ENCODE peak calls at places on chromosomes 16 and 17, in eight cellular contexts. V, B, Y, S, F, L, C and W are unnamed samples.

GRCh38 chr17:64270885-64271284 is 7.8 kb upstream of the TEX2 start:
- DNase-seq in V (no peak), B (no peak), Y (no peak), S (no peak), F (no peak), L (no peak), C (no peak), W (no peak)

GRCh38 chr16:58411736-58412614 is 19.7 kb downstream of the GINS3 start:
- DNase-seq in V (no peak), B (no peak), Y (no peak), S (no peak), F (no peak), L (no peak), C (no peak), W (no peak)

GRCh38 chr17:68197091-68197996 is 50.5 kb upstream of the AMZ2 start:
- DNase-seq in V (peak; percentile 61), B (peak; percentile 25), Y (peak; percentile 36), S (no peak), F (no peak), L (no peak), C (no peak), W (peak; percentile 80)

GRCh38 chr17:77227461-77228223 is 86.9 kb downstream of the SEC14L1 start:
- DNase-seq in V (no peak), B (no peak), Y (no peak), S (peak; percentile 52), F (no peak), L (no peak), C (peak; percentile 53), W (peak; percentile 58)

GRCh38 chr16:86303787-86304685 is 206.3 kb upstream of the FOXF1 start:
- DNase-seq in V (peak; percentile 50), B (no peak), Y (peak; percentile 43), S (no peak), F (no peak), L (no peak), C (peak; percentile 68), W (peak; percentile 62)

GRCh38 chr17:1958134-1958881 is 66.8 kb downstream of the RTN4RL1 start:
- DNase-seq in V (no peak), B (no peak), Y (no peak), S (no peak), F (no peak), L (no peak), C (no peak), W (peak; percentile 44)

GRCh38 chr16:87855852-87856715 is 13.2 kb downstream of the SLC7A5 start:
- DNase-seq in V (peak; percentile 93), B (peak; percentile 71), Y (peak; percentile 85), S (peak; percentile 82), F (peak; percentile 90), L (no peak), C (no peak), W (no peak)

GRCh38 chr16:17939723-17940122 is 396.8 kb downstream of the NPIPA8 start:
- DNase-seq in V (no peak), B (no peak), Y (no peak), S (no peak), F (no peak), L (no peak), C (no peak), W (no peak)

GRCh38 chr16:49695782-49696413 is 160.0 kb downstream of the ZNF423 start:
- DNase-seq in V (no peak), B (no peak), Y (no peak), S (no peak), F (no peak), L (no peak), C (no peak), W (no peak)

GRCh38 chr17:61362396-61362795 is 37.2 kb upstream of the TBX2 start:
- DNase-seq in V (no peak), B (no peak), Y (no peak), S (no peak), F (no peak), L (no peak), C (no peak), W (no peak)
- H3K36me3 ChIP-seq in V (no peaks in the 10 kb centered on the region), B (no peaks in the 10 kb centered on the region), Y (no peaks in the 10 kb centered on the region), S (no peaks in the 10 kb centered on the region), F (no peaks in the 10 kb centered on the region), L (no peaks in the 10 kb centered on the region), C (no peaks in the 10 kb centered on the region), W (no peaks in the 10 kb centered on the region)

GRCh38 chr16:67882374-67883145 is 2.1 kb upstream of the NRN1L start:
- DNase-seq in V (no peak), B (no peak), Y (no peak), S (no peak), F (no peak), L (no peak), C (no peak), W (peak; percentile 30)
- H3K36me3 ChIP-seq in V (peaks cover 7% of the 10 kb centered on the region), B (no peaks in the 10 kb centered on the region), Y (peaks cover 37% of the 10 kb centered on the region), S (peaks cover 75% of the 10 kb centered on the region), F (no peaks in the 10 kb centered on the region), L (peaks cover 68% of the 10 kb centered on the region), C (no peaks in the 10 kb centered on the region), W (peaks cover 49% of the 10 kb centered on the region)

GRCh38 chr16:84818989-84819643 is 669 bp upstream of the CRISPLD2 start:
- DNase-seq in V (no peak), B (no peak), Y (no peak), S (no peak), F (no peak), L (no peak), C (no peak), W (peak; percentile 83)
- H3K36me3 ChIP-seq in V (no peaks in the 10 kb centered on the region), B (no peaks in the 10 kb centered on the region), Y (no peaks in the 10 kb centered on the region), S (no peaks in the 10 kb centered on the region), F (no peaks in the 10 kb centered on the region), L (no peaks in the 10 kb centered on the region), C (no peaks in the 10 kb centered on the region), W (no peaks in the 10 kb centered on the region)

GRCh38 chr17:21297026-21297520 is 12.6 kb downstream of the MAP2K3 start:
- DNase-seq in V (no peak), B (no peak), Y (no peak), S (no peak), F (no peak), L (no peak), C (no peak), W (no peak)

GRCh38 chr17:21293846-21294240 is 9.3 kb downstream of the MAP2K3 start:
- DNase-seq in V (no peak), B (no peak), Y (no peak), S (no peak), F (no peak), L (no peak), C (no peak), W (peak; percentile 45)

GRCh38 chr17:21296097-21297025 is 11.8 kb downstream of the MAP2K3 start:
- DNase-seq in V (no peak), B (no peak), Y (no peak), S (no peak), F (no peak), L (no peak), C (no peak), W (peak; percentile 56)

GRCh38 chr17:21294321-21295035 is 10.0 kb downstream of the MAP2K3 start:
- DNase-seq in V (no peak), B (no peak), Y (no peak), S (no peak), F (no peak), L (no peak), C (no peak), W (peak; percentile 32)

DNA sequence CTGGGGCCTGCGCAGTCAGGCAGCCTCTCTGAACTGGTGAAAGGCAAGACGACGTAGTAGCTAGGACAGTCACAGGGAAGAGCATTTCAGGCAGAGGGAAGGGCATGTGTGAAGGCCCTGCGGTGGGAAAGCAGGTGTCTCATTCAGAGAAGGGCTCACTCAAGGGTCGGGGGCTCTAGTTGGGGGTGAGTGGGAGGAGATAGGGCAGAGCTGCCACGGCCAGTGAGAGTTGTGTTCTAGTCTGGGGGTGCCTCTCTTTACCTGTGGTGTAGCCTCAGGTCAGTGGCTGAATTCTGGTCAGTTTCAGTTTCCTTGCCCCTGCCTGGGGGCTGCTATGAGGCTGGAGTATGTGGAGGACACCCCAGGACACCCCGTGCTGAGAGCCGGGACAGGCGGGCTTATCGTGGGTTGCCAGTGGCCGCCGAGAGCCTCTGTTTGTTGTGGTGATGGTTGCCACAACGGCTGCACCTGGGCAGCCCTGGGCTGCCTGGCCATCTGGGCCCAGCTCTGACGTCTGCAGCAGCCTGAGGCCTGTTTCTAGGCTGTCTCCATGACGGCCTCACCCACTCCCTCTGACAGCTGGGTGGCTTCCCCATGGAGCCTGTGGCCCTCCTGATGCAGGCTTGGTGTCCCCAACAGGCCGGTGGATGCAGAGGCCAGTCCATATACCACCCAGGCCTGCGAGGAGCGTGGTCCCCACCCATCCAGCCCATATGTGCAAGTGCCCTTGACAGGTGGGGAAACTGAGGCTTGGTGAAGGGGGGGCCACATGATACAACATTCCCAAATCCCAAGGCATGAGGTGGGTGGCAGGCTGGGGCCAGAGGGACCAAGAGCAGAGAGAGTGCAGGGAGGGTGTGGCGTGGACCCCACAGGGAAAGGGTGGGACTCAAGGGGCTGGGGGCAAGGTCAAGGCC is 10.8 kb downstream of the MAP2K3 start:
- DNase-seq in V (peak; percentile 67), B (peak; percentile 29), Y (peak; percentile 55), S (no peak), F (no peak), L (no peak), C (no peak), W (peak; percentile 57)
- H3K36me3 ChIP-seq in V (no peaks in the 10 kb centered on the region), B (no peaks in the 10 kb centered on the region), Y (no peaks in the 10 kb centered on the region), S (peaks cover 37% of the 10 kb centered on the region), F (no peaks in the 10 kb centered on the region), L (peaks cover 40% of the 10 kb centered on the region), C (no peaks in the 10 kb centered on the region), W (peaks cover 2% of the 10 kb centered on the region)

DNA sequence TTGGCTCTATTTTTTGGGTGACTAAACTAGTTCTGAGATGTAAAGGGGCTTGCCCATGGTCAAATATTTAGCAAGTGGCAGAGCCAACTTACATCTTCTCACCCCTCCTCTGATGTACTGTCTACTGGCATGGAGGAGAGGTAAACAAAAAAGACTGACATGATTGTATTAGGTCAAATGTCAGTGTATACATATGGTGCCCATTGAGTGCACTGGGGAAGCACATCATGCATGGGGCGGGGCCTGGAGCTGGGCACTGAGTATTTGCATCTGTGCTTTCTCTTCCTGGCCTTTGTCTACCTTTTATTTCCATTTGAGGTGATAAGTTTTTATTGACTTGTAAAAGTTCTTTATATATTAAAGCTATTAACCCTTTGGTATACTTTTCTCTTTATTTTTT is 22.3 kb upstream of the POLR3E start:
- DNase-seq in V (no peak), B (no peak), Y (no peak), S (no peak), F (no peak), L (no peak), C (no peak), W (no peak)
- H3K36me3 ChIP-seq in V (no peaks in the 10 kb centered on the region), B (no peaks in the 10 kb centered on the region), Y (peaks cover 31% of the 10 kb centered on the region), S (peaks cover 96% of the 10 kb centered on the region), F (peaks cover 3% of the 10 kb centered on the region), L (peaks cover 69% of the 10 kb centered on the region), C (no peaks in the 10 kb centered on the region), W (peaks cover 10% of the 10 kb centered on the region)

GRCh38 chr17:39791296-39791992 is 53.7 kb downstream of the GRB7 start:
- DNase-seq in V (no peak), B (no peak), Y (no peak), S (no peak), F (no peak), L (no peak), C (no peak), W (no peak)
- H3K36me3 ChIP-seq in V (no peaks in the 10 kb centered on the region), B (no peaks in the 10 kb centered on the region), Y (no peaks in the 10 kb centered on the region), S (no peaks in the 10 kb centered on the region), F (no peaks in the 10 kb centered on the region), L (no peaks in the 10 kb centered on the region), C (no peaks in the 10 kb centered on the region), W (no peaks in the 10 kb centered on the region)